ENCODE peak calls at places on chromosome 19, in four cellular contexts. U, P, Q and A are unnamed samples. For H3K9me3, the result is how much of the 10 kb centered on the place peaks cover.

GRCh38 chr19:34096020-34096915 is 76.0 kb upstream of the LSM14A start:
- DNase-seq in U (no peak), P (no peak), Q (no peak), A (no peak)

GRCh38 chr19:18049390-18049789 is 37.3 kb downstream of the IL12RB1 start:
- DNase-seq in U (peak), P (peak), Q (no peak), A (no peak)

GRCh38 chr19:18424890-18425514 is 5.8 kb downstream of the SSBP4 start:
- DNase-seq in U (no peak), P (no peak), Q (no peak), A (no peak)

GRCh38 chr19:46115396-46116109 is 8.9 kb downstream of the IGFL3 start:
- DNase-seq in U (no peak), P (no peak), Q (no peak), A (no peak)

GRCh38 chr19:47509973-47510372 is 4.9 kb downstream of the NAPA start:
- DNase-seq in U (no peak), P (no peak), Q (no peak), A (no peak)

GRCh38 chr19:41327499-41328156 is 17.7 kb downstream of the CCDC97 start:
- DNase-seq in U (peak), P (no peak), Q (peak), A (peak)

GRCh38 chr19:46392837-46393236 is 20.5 kb downstream of the CCDC8 start:
- DNase-seq in U (no peak), P (no peak), Q (no peak), A (no peak)

GRCh38 chr19:46728693-46729339 is 11.9 kb upstream of the PRKD2 start:
- DNase-seq in U (no peak), P (peak), Q (peak), A (peak)

GRCh38 chr19:45999653-46000121 is 4.4 kb downstream of the CCDC61 start:
- DNase-seq in U (no peak), P (no peak), Q (no peak), A (peak)

GRCh38 chr19:19110410-19111137 is 27.7 kb downstream of the TMEM161A start:
- DNase-seq in U (no peak), P (no peak), Q (no peak), A (no peak)

GRCh38 chr19:35889370-35890112 is 10.8 kb downstream of the NFKBID start:
- DNase-seq in U (no peak), P (no peak), Q (no peak), A (no peak)

GRCh38 chr19:28465317-28466086 is 747.4 kb downstream of the UQCRFS1 start:
- DNase-seq in U (no peak), P (no peak), Q (no peak), A (no peak)

GRCh38 chr19:29545866-29546582 is 20.2 kb downstream of the VSTM2B start:
- DNase-seq in U (no peak), P (no peak), Q (no peak), A (no peak)

GRCh38 chr19:55407625-55408319 is at the start of gene UBE2S:
- DNase-seq in U (peak), P (peak), Q (peak), A (peak)

GRCh38 chr19:49059056-49059455 is 1.5 kb upstream of the CGB7 start:
- DNase-seq in U (no peak), P (no peak), Q (no peak), A (no peak)

GRCh38 chr19:2032296-2032941 is 16.9 kb upstream of the BTBD2 start:
- DNase-seq in U (peak), P (peak), Q (no peak), A (peak)

GRCh38 chr19:32902448-32902847 is 32.9 kb upstream of the SLC7A9 start:
- DNase-seq in U (no peak), P (no peak), Q (no peak), A (no peak)

GRCh38 chr19:47615230-47615629 is 6.3 kb downstream of the BICRA start:
- DNase-seq in U (no peak), P (no peak), Q (no peak), A (no peak)

GRCh38 chr19:45470147-45471081 is 2.6 kb downstream of the FOSB start:
- DNase-seq in U (peak), P (peak), Q (peak), A (peak)

DNA sequence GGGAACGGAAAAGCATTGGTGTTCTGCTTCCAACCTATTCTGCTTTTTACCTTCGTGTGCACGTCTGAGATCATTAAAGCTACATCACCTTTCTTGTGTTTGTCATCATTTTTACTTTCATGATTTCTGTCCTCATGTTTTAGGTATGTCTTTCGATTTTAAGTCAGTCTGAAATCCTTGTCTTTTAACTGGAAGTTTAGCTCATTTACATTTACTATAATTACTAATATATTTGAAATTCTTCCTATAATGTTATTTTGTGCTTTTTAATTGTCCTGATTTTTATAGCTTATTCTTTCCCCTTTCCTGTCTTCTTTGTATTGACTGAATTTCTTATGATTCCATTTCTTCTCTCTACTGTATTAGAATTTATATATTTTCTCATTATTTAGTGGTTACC is 19.2 kb upstream of the ASPDH start:
- DNase-seq in U (no peak), P (no peak), Q (no peak), A (no peak)
- H3K9me3 ChIP-seq in U (under half), P (under half), Q (under half), A (under half)

GRCh38 chr19:5682293-5682592 is 1.4 kb downstream of the HSD11B1L start:
- DNase-seq in U (no peak), P (no peak), Q (no peak), A (no peak)

GRCh38 chr19:5684694-5685430 is 4.0 kb downstream of the HSD11B1L start:
- DNase-seq in U (no peak), P (no peak), Q (no peak), A (no peak)

GRCh38 chr19:5681446-5682292 is 842 bp downstream of the HSD11B1L start:
- DNase-seq in U (no peak), P (no peak), Q (no peak), A (no peak)

GRCh38 chr19:5680437-5681368 is at the start of the genes HSD11B1L and MICOS13:
- DNase-seq in U (peak), P (peak), Q (peak), A (peak)

GRCh38 chr19:5683177-5683886 is 2.5 kb downstream of the HSD11B1L start:
- DNase-seq in U (no peak), P (no peak), Q (no peak), A (no peak)
- H3K27ac ChIP-seq in U (no peak), P (no peak), Q (no peak), A (no peak)

DNA sequence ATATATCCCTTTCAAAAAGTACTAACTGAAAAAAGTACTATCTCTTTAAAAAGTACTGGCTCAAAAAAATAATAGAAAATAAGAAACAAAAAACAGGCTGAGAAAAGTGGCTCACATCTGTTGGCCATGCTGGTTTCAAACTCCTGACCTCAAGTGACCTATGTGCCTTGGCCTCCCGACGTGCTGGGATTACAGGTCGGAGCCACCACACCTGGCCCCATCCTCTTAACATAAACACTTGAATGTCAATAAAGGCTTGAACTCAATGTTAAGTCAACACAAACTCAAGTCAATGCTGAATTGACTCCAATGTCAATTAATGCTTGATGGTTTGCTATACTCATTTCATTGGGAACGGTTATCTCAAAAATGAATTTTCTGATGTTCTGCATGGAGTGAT is 30.9 kb downstream of the ZNF611 start:
- DNase-seq in U (no peak), P (no peak), Q (no peak), A (no peak)
- H3K9me3 ChIP-seq in U (under half), P (under half), Q (under half), A (under half)

DNA sequence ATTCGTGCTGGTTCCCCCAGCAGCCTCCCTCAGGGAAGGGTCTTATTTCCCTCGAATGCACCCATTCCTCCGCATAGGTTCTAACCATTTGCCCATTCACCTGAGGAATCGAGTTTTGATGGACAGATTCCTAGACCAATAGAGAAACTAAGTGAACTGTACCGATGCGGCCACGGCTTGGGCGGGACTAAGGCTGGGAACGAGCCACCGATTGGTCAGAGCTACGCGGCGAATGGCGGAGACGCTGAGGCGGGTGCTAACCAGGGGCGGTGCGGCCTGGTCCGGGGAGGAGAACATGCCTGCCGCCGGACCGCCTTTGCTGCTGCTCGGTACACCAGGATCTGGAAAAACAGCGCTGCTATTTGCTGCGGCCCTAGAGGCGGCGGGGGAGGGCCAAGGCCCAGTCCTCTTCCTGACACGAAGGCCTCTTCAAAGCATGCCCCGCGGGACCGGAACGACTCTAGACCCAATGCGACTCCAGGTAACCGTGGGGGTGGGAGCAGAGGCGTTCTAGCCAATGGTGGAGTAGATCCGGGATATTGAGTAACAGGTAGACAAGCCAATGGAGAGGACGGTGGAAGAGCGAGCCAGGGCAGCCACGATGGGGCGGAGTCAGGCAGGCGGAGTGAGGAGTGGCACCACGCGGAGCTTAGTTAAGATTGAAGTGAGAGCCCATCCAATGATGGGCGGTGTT is at the start of gene SWSAP1:
- DNase-seq in U (peak), P (peak), Q (peak), A (peak)
- H3K27ac ChIP-seq in U (peak), P (peak), Q (peak), A (peak)